ENCODE peak calls at places on chromosome X, in five cellular contexts. Y is GM06990, L is AG09309, O is IMR-90, C is hepatocyte. F is an unnamed sample.

GRCh38 chrX:121256653-121257052 is 209.2 kb downstream of the GLUD2 start:
- DNase-seq in Y (no peak), L (no peak), C (no peak), O (no peak), F (no peak)

GRCh38 chrX:65745992-65746391 is 78.5 kb downstream of the MSN start:
- DNase-seq in Y (no peak), L (no peak), O (no peak), C (no peak), F (no peak)

GRCh38 chrX:123859409-123859827 is 435 bp upstream of the XIAP start:
- DNase-seq in C (no peak), O (no peak), L (no peak), Y (no peak), F (peak; percentile 79)

GRCh38 chrX:150692296-150692695 is 900 bp upstream of the MTMR1 start:
- DNase-seq in C (no peak), Y (no peak), O (no peak), L (no peak), F (no peak)

GRCh38 chrX:69152398-69152797 is 12.9 kb downstream of the PJA1 start:
- DNase-seq in O (no peak), L (no peak), Y (no peak), C (no peak), F (no peak)

GRCh38 chrX:8955521-8955920 is 78.4 kb downstream of the FAM9B start:
- DNase-seq in Y (no peak), L (no peak), O (no peak), C (no peak), F (no peak)

GRCh38 chrX:46165411-46165810 is 379.8 kb downstream of the ZNF674 start:
- DNase-seq in L (peak; percentile 27), Y (no peak), O (peak; percentile 16), C (no peak), F (no peak)

GRCh38 chrX:24619647-24620046 is 27.5 kb downstream of the PCYT1B start:
- DNase-seq in C (peak; percentile 65), O (peak; percentile 38), Y (no peak), L (peak; percentile 5), F (peak; percentile 17)

GRCh38 chrX:1463581-1464281 is 11.0 kb upstream of the ASMTL start:
- DNase-seq in C (no peak), Y (no peak), O (no peak), L (no peak), F (no peak)

GRCh38 chrX:108025954-108026616 is 18.8 kb upstream of the VSIG1 start:
- DNase-seq in L (no peak), Y (no peak), C (no peak), O (no peak), F (no peak)

GRCh38 chrX:19544693-19545305 is 29.5 kb upstream of the MAP3K15 start:
- DNase-seq in Y (no peak), C (peak; percentile 71), L (peak; percentile 20), O (peak; percentile 70), F (no peak)

GRCh38 chrX:26411045-26411444 is 195.1 kb downstream of the MAGEB5 start:
- DNase-seq in C (peak; percentile 5), L (no peak), Y (no peak), O (no peak), F (no peak)

GRCh38 chrX:64894454-64895038 is 81.7 kb downstream of the ZC4H2 start:
- DNase-seq in Y (no peak), L (no peak), C (peak; percentile 44), O (peak; percentile 5), F (no peak)

GRCh38 chrX:39152106-39152649 is 350.9 kb downstream of the MID1IP1 start:
- DNase-seq in L (no peak), C (peak; percentile 28), O (no peak), Y (peak; percentile 24), F (peak; percentile 24)
- TF ChIP-seq CTCF in L (peak; percentile 58), C (peak; percentile 46), O (peak; percentile 32), Y (peak; percentile 78), F (peak; percentile 38)

DNA sequence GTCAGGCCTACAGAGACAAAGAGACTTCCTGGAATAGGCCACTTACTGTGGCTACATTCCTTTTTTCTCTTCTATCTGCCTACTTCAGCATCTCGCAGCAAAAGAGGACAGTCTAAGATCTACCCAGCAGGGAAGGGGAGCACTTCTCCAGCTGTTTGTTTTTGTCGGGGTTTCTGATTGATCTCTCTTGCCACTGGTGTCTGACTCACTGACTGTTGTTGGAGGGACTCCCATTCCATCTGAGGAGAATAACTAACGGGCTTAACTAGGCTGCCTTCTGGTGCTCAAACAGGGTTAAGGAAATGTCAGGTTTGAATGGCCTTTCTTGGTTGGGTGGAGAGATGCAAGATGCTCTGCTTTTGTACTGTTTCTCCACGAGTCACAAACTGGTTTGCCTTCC is 100.2 kb upstream of the TMEM164 start:
- DNase-seq in L (peak; percentile 1), O (peak; percentile 61), C (no peak), Y (no peak), F (no peak)
- TF ChIP-seq CTCF in L (no peak), O (no peak), C (no peak), Y (no peak), F (no peak)

GRCh38 chrX:102846544-102847236 is 90.4 kb upstream of the RAB40AL start:
- DNase-seq in C (no peak), O (peak; percentile 73), Y (no peak), L (no peak), F (no peak)
- TF ChIP-seq CTCF in C (no peak), O (no peak), Y (no peak), L (no peak), F (no peak)

DNA sequence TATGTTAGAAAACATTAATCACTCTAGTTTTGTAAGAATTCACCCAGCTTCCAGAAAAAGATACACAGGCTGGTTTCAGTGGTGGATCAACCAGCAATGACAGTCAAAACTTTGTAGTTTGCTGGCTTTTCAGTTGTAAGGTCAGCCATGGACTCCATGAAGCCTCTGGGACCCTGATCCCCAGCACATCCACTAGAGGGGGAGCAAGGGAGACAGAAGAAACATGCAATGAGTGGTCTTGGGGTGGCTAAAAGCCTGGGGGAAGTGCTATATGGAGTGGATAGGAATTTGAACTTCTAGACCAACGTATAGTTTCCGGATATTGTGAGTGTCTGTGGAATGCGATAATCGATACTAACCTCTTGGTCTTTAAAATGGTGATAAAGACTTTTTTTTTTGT is 72.7 kb downstream of the AFF2 start:
- DNase-seq in C (no peak), L (no peak), Y (no peak), O (no peak), F (no peak)
- TF ChIP-seq CTCF in C (no peak), L (no peak), Y (no peak), O (no peak), F (no peak)

GRCh38 chrX:139429913-139430312 is 100.6 kb upstream of the F9 start:
- DNase-seq in Y (no peak), L (no peak), C (peak; percentile 15), O (no peak), F (no peak)
- TF ChIP-seq CTCF in Y (peak; percentile 12), L (no peak), C (peak; percentile 23), O (no peak), F (peak; percentile 8)

GRCh38 chrX:153794018-153794896 is at the start of the genes IDH3G and SSR4:
- DNase-seq in Y (peak; percentile 97), C (peak; percentile 96), L (peak; percentile 69), O (peak; percentile 93), F (peak; percentile 93)
- TF ChIP-seq CTCF in Y (no peak), C (no peak), L (no peak), O (peak; percentile 28), F (no peak)

GRCh38 chrX:98379134-98379533 is 1495.4 kb downstream of the RPA4 start:
- DNase-seq in C (no peak), O (no peak), L (no peak), Y (no peak), F (no peak)
- TF ChIP-seq CTCF in C (no peak), O (no peak), L (no peak), Y (peak; percentile 4), F (no peak)

F was measured in heart left ventricle.